ENCODE peak calls at places on chromosomes 3 and 15, in eight cellular contexts. M, U, W, D, O, F, Y and K are unnamed samples.
A peak's percentile ranks its signal among the peaks of the same experiment; 100 is the strongest.

GRCh38 chr3:71703796-71704195 is 21.4 kb downstream of the EIF4E3 start:
- DNase-seq in M (no peak), U (no peak), W (no peak), D (no peak), O (no peak), F (no peak), Y (no peak), K (no peak)

GRCh38 chr3:52606373-52607085 is 70.1 kb downstream of the UQCC5 start:
- DNase-seq in M (no peak), U (no peak), W (peak; percentile 83), D (peak; percentile 29), O (peak; percentile 41), F (peak; percentile 26), Y (peak; percentile 67), K (peak; percentile 34)

GRCh38 chr3:112333002-112333385 is at the start of gene CD200:
- DNase-seq in M (peak; percentile 89), U (peak; percentile 82), W (peak; percentile 82), D (peak; percentile 68), O (peak; percentile 16), F (no peak), Y (no peak), K (peak; percentile 26)

GRCh38 chr15:48355377-48355776 is 24.1 kb downstream of the DUT start:
- DNase-seq in M (no peak), U (no peak), W (no peak), D (no peak), O (peak; percentile 45), F (no peak), Y (peak; percentile 54), K (no peak)

GRCh38 chr15:36361351-36361870 is 218.0 kb upstream of the CDIN1 start:
- DNase-seq in M (no peak), U (no peak), W (no peak), D (no peak), O (peak; percentile 77), F (no peak), Y (no peak), K (no peak)

GRCh38 chr3:126342991-126343661 is 14.1 kb downstream of the KLF15 start:
- DNase-seq in M (peak; percentile 52), U (peak; percentile 41), W (no peak), D (peak; percentile 6), O (peak; percentile 5), F (no peak), Y (peak; percentile 41), K (no peak)

GRCh38 chr15:41634072-41634628 is 26.1 kb upstream of the MGA start:
- DNase-seq in M (no peak), U (no peak), W (no peak), D (no peak), O (no peak), F (no peak), Y (no peak), K (no peak)

GRCh38 chr15:32698773-32699390 is 18.9 kb upstream of the GREM1 start:
- DNase-seq in M (no peak), U (no peak), W (no peak), D (no peak), O (peak; percentile 29), F (no peak), Y (no peak), K (no peak)

GRCh38 chr3:128969993-128970740 is 23.7 kb downstream of the CFAP92 start:
- DNase-seq in M (no peak), U (peak; percentile 64), W (peak; percentile 30), D (peak; percentile 35), O (peak; percentile 37), F (no peak), Y (peak; percentile 25), K (peak; percentile 57)

GRCh38 chr15:67495585-67495984 is 25.3 kb upstream of the C15orf61 start:
- DNase-seq in M (no peak), U (no peak), W (no peak), D (no peak), O (no peak), F (no peak), Y (no peak), K (no peak)

GRCh38 chr3:194130807-194131589 is 5.0 kb upstream of the HES1 start:
- DNase-seq in M (no peak), U (peak; percentile 68), W (peak; percentile 92), D (peak; percentile 62), O (no peak), F (no peak), Y (peak; percentile 94), K (no peak)
- H3K27ac ChIP-seq in M (no peak overlapping the region), U (peak overlapping the region; percentile 16), W (peak overlapping the region; percentile 37), D (peak overlapping the region; percentile 83), O (no peak overlapping the region), F (peak overlapping the region; percentile 31), Y (peak overlapping the region; percentile 85), K (no peak overlapping the region)

GRCh38 chr3:43014216-43014615 is 35.1 kb downstream of the GASK1A start:
- DNase-seq in M (no peak), U (no peak), W (no peak), D (no peak), O (no peak), F (no peak), Y (no peak), K (no peak)

GRCh38 chr3:43012189-43012588 is 33.1 kb downstream of the GASK1A start:
- DNase-seq in M (no peak), U (no peak), W (no peak), D (no peak), O (no peak), F (no peak), Y (no peak), K (no peak)

GRCh38 chr3:43013256-43013655 is 34.1 kb downstream of the GASK1A start:
- DNase-seq in M (no peak), U (no peak), W (no peak), D (no peak), O (no peak), F (no peak), Y (no peak), K (no peak)

GRCh38 chr3:43014990-43015389 is 35.9 kb downstream of the GASK1A start:
- DNase-seq in M (no peak), U (no peak), W (no peak), D (no peak), O (no peak), F (no peak), Y (no peak), K (no peak)

GRCh38 chr3:43013743-43014155 is 34.6 kb downstream of the GASK1A start:
- DNase-seq in M (no peak), U (no peak), W (no peak), D (no peak), O (no peak), F (no peak), Y (no peak), K (no peak)
- H3K9me3 ChIP-seq in M (peaks cover 35% of the 10 kb centered on the region), U (no peaks in the 10 kb centered on the region), W (no peaks in the 10 kb centered on the region), D (no peaks in the 10 kb centered on the region), O (peaks cover 5% of the 10 kb centered on the region), F (no peaks in the 10 kb centered on the region), Y (peaks cover 57% of the 10 kb centered on the region), K (no peaks in the 10 kb centered on the region)

DNA sequence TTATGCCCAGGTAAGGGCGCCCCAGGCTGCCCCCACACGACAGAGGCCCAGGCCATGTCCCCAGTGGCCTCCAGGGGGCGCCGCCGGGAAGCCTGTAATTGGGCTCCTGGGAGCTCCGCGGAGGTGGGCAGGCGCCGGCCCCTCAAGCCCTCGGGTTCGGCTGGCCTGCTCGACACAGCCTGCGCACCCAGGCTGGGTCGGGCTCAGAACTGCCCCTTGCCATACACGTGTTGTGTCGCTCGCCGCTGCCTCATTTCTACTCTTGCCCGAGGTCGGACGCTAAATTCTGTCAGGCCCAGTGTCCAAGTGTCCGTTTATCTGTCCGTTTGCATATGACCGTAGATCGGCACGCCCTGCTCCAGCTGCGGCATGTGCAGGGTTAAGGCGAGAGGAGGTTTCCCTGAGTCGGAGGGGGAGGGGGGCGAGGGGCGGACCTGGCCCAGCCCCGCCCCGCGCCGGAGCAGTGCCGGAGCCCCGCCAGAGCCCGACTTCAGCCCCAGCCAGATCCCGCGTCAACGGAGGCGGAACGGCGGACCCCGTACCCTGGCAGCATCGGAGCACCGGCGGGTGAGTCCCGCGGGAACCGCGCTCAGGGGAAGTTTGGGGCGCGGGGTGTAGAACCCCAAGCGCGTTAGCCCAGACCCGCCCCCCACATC is at the start of gene KLHDC8B:
- DNase-seq in M (peak; percentile 97), U (peak; percentile 93), W (peak; percentile 87), D (peak; percentile 89), O (peak; percentile 81), F (peak; percentile 73), Y (peak; percentile 82), K (peak; percentile 96)
- TF ChIP-seq POLR2A in M (no peak), U (no peak), W (peak; percentile 80), D (peak; percentile 50), O (no peak), F (peak; percentile 39), Y (no peak), K (peak; percentile 73)

GRCh38 chr3:142923694-142924093 is 34.8 kb upstream of the PCOLCE2 start:
- DNase-seq in M (no peak), U (no peak), W (no peak), D (no peak), O (no peak), F (no peak), Y (no peak), K (no peak)
- H3K27ac ChIP-seq in M (no peak overlapping the region), U (no peak overlapping the region), W (no peak overlapping the region), D (no peak overlapping the region), O (no peak overlapping the region), F (no peak overlapping the region), Y (no peak overlapping the region), K (no peak overlapping the region)

GRCh38 chr15:90730290-90730689 is 13.1 kb downstream of the BLM start:
- DNase-seq in M (no peak), U (no peak), W (no peak), D (peak; percentile 19), O (no peak), F (no peak), Y (no peak), K (no peak)

DNA sequence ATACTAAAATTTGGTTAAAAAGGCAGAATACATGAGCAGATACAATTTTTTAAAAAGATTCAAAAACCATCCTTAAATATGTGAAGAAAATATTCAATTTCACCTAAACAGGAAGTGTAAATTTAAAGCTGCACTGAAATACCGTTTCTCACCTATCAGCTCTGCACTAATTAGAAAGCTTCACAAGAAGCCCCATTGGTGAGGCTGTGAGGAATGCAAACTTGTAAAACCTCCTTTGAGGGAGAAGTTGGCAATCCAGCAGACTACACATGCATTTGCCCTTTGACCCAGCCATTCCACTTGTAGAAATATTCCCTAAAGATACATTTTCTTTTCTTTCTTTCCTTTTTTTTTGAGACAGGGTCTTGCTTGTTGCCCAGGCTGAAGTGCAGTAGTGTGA is 18.8 kb downstream of the BLM start:
- DNase-seq in M (no peak), U (no peak), W (no peak), D (no peak), O (no peak), F (no peak), Y (no peak), K (no peak)
- H3K9me3 ChIP-seq in M (no peaks in the 10 kb centered on the region), U (no peaks in the 10 kb centered on the region), W (no peaks in the 10 kb centered on the region), D (no peaks in the 10 kb centered on the region), O (no peaks in the 10 kb centered on the region), F (peaks cover 9% of the 10 kb centered on the region), Y (no peaks in the 10 kb centered on the region), K (no peaks in the 10 kb centered on the region)

DNA sequence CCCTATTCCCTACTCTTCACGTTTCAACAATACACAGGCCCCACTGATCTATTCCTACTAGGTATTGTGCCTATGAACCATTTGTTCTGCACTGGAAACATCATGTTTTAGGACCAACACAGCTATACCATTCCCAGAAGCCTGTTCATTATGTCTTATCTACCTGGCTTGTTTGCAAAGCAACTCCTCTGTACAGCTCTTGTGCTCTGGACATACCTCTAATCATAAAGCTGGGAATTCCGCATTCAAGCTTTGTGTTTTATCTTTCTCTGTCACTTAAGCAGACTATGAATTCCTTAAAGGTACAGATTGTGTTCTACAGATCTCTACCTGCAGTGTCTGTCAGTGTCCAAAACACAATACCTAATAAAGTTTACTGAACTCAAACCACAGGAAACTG is 87.5 kb upstream of the CSPG5 start:
- DNase-seq in M (no peak), U (no peak), W (no peak), D (no peak), O (no peak), F (no peak), Y (no peak), K (no peak)
- TF ChIP-seq POLR2A in M (no peak), U (no peak), W (no peak), D (no peak), O (no peak), F (no peak), Y (no peak), K (no peak)